ENCODE peak calls at places on chromosomes 2 and 18, in five cellular contexts. C is MM.1S, K is Peyer's patch, N is fibroblast of lung, P is heart right ventricle. E is an unnamed sample.

GRCh38 chr2:26629751-26630150 is 11.4 kb downstream of the CIB4 start:
- DNase-seq in C (no peak), K (no peak), N (no peak), P (no peak), E (no peak)

GRCh38 chr2:37301408-37301807 is 23.2 kb downstream of the PRKD3 start:
- DNase-seq in C (peak; percentile 45), K (no peak), N (no peak), P (no peak), E (no peak)

GRCh38 chr2:101790416-101790815 is 92.9 kb downstream of the MAP4K4 start:
- DNase-seq in C (no peak), K (no peak), N (peak; percentile 54), P (no peak), E (no peak)

GRCh38 chr2:105803337-105803736 is 58.6 kb downstream of the NCK2 start:
- DNase-seq in C (no peak), K (no peak), N (no peak), P (no peak), E (no peak)

GRCh38 chr2:75099521-75099922 is 99.8 kb downstream of the TACR1 start:
- DNase-seq in C (no peak), K (no peak), N (no peak), P (no peak), E (no peak)

GRCh38 chr2:23803275-23803964 is 123.5 kb downstream of the ATAD2B start:
- DNase-seq in C (no peak), K (no peak), N (peak; percentile 74), P (no peak), E (peak; percentile 7)

GRCh38 chr2:182666674-182667320 is 49.3 kb upstream of the DNAJC10 start:
- DNase-seq in C (peak; percentile 67), K (no peak), N (peak; percentile 40), P (no peak), E (peak; percentile 32)

GRCh38 chr18:23453657-23454011 is 547 bp downstream of the RIOK3 start:
- DNase-seq in C (no peak), K (no peak), N (peak; percentile 56), P (no peak), E (peak; percentile 46)

DNA sequence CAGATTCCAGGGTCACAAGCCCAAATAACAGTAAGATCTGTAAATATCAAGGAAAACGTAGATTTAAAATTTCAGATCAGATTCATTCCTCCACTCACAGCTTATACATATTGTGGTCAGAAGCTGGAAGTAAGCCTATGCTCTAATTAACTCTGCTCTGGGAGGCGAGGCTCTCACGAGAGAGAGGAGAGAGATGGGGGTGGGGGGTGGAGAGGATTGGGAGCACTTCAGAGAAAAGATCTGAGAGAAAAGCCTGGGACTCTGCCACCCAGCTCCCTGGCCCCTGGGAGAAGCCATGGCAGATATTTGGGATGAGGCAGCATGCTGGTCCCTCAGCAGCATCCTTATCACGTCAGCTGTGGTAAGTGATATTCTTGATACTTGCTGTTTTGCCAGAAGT is 265.2 kb downstream of the HRH4 start:
- DNase-seq in C (no peak), K (no peak), N (no peak), P (no peak), E (no peak)
- H3K27me3 ChIP-seq in C (no peaks in the 10 kb centered on the region), K (no peaks in the 10 kb centered on the region), N (no peaks in the 10 kb centered on the region), P (no peaks in the 10 kb centered on the region), E (peaks cover 15% of the 10 kb centered on the region)

DNA sequence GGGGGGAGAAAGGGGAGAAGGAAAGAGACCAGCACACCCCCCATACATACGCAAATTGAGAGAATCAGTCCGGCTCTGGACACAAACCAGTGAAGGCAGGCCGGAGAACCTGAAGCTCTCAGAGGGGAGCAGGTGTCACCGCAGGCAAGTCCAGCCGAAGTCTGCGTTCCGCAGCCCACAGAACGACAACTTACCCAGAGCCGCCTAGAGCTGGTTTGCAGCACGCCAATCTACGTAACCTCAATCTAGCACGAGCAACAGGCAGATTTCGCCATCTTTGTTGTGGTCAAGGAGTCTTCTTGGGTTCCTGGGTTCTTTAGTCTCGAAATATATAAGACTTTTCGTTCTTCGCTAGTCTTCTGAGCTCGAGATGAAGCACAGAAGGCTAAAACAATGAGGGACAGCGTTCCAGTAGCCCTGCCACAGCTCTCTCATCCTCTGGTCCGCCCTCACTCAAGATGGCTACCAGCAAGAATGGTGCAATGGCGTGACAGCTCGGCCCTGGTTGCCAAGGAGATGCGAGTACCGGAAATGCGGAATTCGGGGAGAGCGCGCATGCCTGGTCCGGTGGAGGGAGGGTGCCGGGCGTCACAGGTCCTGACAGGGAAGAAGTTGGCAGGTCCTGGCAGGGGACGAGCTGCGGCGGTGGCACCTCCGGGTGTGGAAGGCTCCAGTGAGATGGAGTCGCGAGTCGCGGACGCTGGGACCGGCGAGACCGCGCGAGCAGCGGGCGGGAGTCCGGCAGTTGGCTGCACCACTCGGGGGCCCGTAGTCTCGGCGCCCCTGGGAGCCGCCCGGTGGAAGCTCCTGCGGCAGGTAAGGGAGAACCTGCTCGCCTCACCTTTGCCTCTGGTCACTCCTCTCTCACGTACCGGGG is at the start of the genes CAMKMT and PREPL:
- DNase-seq in C (peak; percentile 97), K (peak; percentile 99), N (peak; percentile 99), P (peak; percentile 99), E (peak; percentile 98)
- TF ChIP-seq CTCF in C (no peak), K (no peak), N (no peak), P (no peak), E (no peak)

GRCh38 chr2:120738786-120739771 is 3.4 kb downstream of the GLI2 start:
- DNase-seq in C (no peak), K (peak; percentile 26), N (no peak), P (no peak), E (no peak)
- H3K4me3 ChIP-seq in C (no peak overlapping the region), K (no peak overlapping the region), N (no peak overlapping the region), P (no peak overlapping the region), E (no peak overlapping the region)

GRCh38 chr18:59267511-59268126 is 5.6 kb downstream of the RAX start:
- DNase-seq in C (no peak), K (no peak), N (no peak), P (no peak), E (no peak)

GRCh38 chr18:59266876-59267510 is 6.3 kb downstream of the RAX start:
- DNase-seq in C (no peak), K (no peak), N (no peak), P (no peak), E (no peak)

GRCh38 chr18:59265246-59266018 is 7.8 kb downstream of the RAX start:
- DNase-seq in C (no peak), K (no peak), N (no peak), P (no peak), E (no peak)

GRCh38 chr18:59266019-59266369 is 7.3 kb downstream of the RAX start:
- DNase-seq in C (no peak), K (no peak), N (no peak), P (no peak), E (no peak)

DNA sequence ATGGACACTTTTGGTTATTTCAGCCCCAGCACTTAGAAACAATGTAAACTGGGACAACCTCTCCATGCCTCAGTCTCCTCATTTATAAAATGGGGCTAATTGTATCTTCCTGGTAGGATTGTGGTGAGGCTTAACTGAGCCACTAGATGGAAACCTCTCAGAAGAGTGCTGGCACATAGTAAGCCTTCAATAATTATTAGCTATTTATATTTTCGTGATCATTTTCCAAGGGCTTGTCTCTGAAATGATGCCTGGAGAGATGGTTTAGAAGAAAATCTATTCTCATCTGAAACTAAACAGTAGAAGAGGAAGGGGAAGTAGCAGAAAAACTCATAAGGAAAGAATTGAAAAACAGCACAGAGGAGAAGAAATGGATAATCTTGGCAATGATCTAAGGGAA is 6.8 kb downstream of the RAX start:
- DNase-seq in C (no peak), K (no peak), N (no peak), P (no peak), E (no peak)
- H3K27me3 ChIP-seq in C (peaks cover 48% of the 10 kb centered on the region), K (no peaks in the 10 kb centered on the region), N (peaks cover 80% of the 10 kb centered on the region), P (peaks cover 91% of the 10 kb centered on the region), E (peaks cover 88% of the 10 kb centered on the region)

DNA sequence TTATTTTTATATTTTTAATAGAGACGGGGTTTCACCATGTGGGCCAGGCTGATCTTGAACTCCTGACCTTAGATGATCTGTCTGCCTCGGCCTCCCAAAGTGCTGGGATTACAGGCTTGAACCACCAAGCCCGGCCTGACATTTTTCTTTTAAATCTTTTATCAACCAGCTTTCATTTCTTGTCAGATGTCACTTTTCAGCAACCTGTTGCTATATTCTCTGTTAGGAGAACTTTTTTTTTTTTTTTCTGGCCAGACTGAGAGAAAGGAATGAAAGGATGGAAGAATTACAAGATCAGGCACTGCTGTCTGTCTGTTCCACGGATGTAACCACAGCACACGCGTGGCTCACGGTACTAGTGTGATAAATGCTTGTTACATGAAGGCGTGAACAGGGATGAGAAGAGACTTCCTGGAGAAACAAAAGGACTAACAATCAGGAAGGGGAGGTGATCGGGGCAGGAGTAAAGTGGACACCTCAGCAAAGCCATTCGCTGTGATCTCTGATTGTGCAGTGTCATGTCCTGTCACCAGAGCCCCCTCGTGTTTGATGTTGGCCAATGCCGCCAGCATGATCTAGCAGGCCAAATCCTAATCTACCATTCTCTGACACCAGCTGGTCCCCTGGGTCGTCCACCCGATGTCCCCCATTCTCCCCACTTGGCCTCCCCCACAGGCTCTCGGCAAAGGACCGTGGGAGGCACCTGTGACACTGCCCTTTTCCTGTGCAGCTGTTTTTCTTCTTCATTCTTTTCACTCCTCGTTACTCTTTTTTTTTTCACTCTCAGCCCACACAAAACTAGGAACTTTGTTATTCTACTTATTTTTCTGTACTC is 146.6 kb downstream of the TGIF1 start:
- DNase-seq in C (no peak), K (peak; percentile 83), N (peak; percentile 46), P (peak; percentile 72), E (peak; percentile 54)
- TF ChIP-seq CTCF in C (no peak), K (peak; percentile 11), N (peak; percentile 16), P (no peak), E (peak; percentile 10)

GRCh38 chr2:200699310-200699709 is 112.4 kb upstream of the BZW1 start:
- DNase-seq in C (no peak), K (no peak), N (no peak), P (no peak), E (no peak)
- H3K4me3 ChIP-seq in C (no peak overlapping the region), K (no peak overlapping the region), N (no peak overlapping the region), P (no peak overlapping the region), E (no peak overlapping the region)

GRCh38 chr2:58720770-58721697 is 479.9 kb upstream of the FANCL start:
- DNase-seq in C (no peak), K (no peak), N (no peak), P (no peak), E (no peak)

GRCh38 chr2:58710795-58711279 is 469.7 kb upstream of the FANCL start:
- DNase-seq in C (no peak), K (peak; percentile 41), N (peak; percentile 35), P (no peak), E (no peak)

GRCh38 chr2:58709687-58710354 is 468.7 kb upstream of the FANCL start:
- DNase-seq in C (no peak), K (no peak), N (no peak), P (no peak), E (no peak)

GRCh38 chr2:58720033-58720769 is 479.1 kb upstream of the FANCL start:
- DNase-seq in C (no peak), K (no peak), N (no peak), P (no peak), E (no peak)

GRCh38 chr2:58715344-58715743 is 474.2 kb upstream of the FANCL start:
- DNase-seq in C (no peak), K (no peak), N (no peak), P (no peak), E (no peak)
- H3K27me3 ChIP-seq in C (no peaks in the 10 kb centered on the region), K (no peaks in the 10 kb centered on the region), N (no peaks in the 10 kb centered on the region), P (no peaks in the 10 kb centered on the region), E (no peaks in the 10 kb centered on the region)

GRCh38 chr18:48669180-48669675 is 130.4 kb downstream of the CTIF start:
- DNase-seq in C (no peak), K (no peak), N (no peak), P (no peak), E (no peak)
- TF ChIP-seq CTCF in C (no peak), K (no peak), N (no peak), P (no peak), E (peak; percentile 1)

GRCh38 chr2:44776924-44777480 is 164.5 kb upstream of the SIX3 start:
- DNase-seq in C (no peak), K (no peak), N (no peak), P (no peak), E (no peak)
- H3K4me3 ChIP-seq in C (no peak overlapping the region), K (no peak overlapping the region), N (no peak overlapping the region), P (no peak overlapping the region), E (no peak overlapping the region)

GRCh38 chr2:218959761-218960195 is 312 bp downstream of the CDK5R2 start:
- DNase-seq in C (no peak), K (no peak), N (no peak), P (no peak), E (no peak)
- H3K27me3 ChIP-seq in C (peaks cover 63% of the 10 kb centered on the region), K (no peaks in the 10 kb centered on the region), N (peaks cover 50% of the 10 kb centered on the region), P (peaks cover 100% of the 10 kb centered on the region), E (peaks cover 90% of the 10 kb centered on the region)